ENCODE peak calls at places on chromosomes 13 and 19, in nine cellular contexts. U is GM10248; Z is NCI-H446 treated with DMSO at 0.1 percent for 48 hours; E is transverse colon; K is EL; L is T-cell; D is GM23338; F is caudate nucleus; J is naive thymus-derived CD4-positive, alpha-beta T cell. B is an unnamed sample.

GRCh38 chr19:50332264-50333038 is 3.3 kb upstream of the KCNC3 start:
- DNase-seq in D (peak), U (no peak), F (no peak), L (no peak), E (no peak), J (no peak), Z (no peak), K (no peak), B (no peak)

GRCh38 chr19:6138066-6138465 is 2.6 kb downstream of the ACSBG2 start:
- DNase-seq in J (no peak), Z (no peak), L (no peak), F (no peak), K (no peak), E (no peak), D (no peak), U (no peak), B (no peak)

GRCh38 chr13:27970382-27971235 is 1.5 kb upstream of the CDX2 start:
- DNase-seq in Z (no peak), L (no peak), E (no peak), F (no peak), J (no peak), K (no peak), U (no peak), D (no peak), B (no peak)

GRCh38 chr13:62512194-62513141 is 1096.8 kb upstream of the PCDH20 start:
- DNase-seq in U (peak), D (peak), L (no peak), Z (no peak), J (peak), E (peak), F (no peak), K (peak), B (no peak)

GRCh38 chr19:3821156-3821555 is 35.0 kb upstream of the MATK start:
- DNase-seq in J (no peak), K (no peak), L (no peak), D (peak), Z (no peak), U (no peak), F (no peak), E (no peak), B (no peak)

GRCh38 chr19:49333426-49334288 is 1.5 kb upstream of the CD37 start:
- DNase-seq in Z (no peak), E (peak), F (no peak), L (peak), K (no peak), U (peak), D (no peak), J (peak), B (no peak)

GRCh38 chr13:113005076-113005865 is 36.3 kb downstream of the MCF2L start:
- DNase-seq in L (no peak), E (no peak), J (no peak), D (no peak), Z (no peak), F (no peak), K (no peak), U (no peak), B (no peak)

GRCh38 chr19:17097593-17098126 is 22.1 kb downstream of the MYO9B start:
- DNase-seq in L (no peak), K (peak), J (no peak), Z (no peak), E (no peak), D (no peak), U (no peak), F (no peak), B (peak)

GRCh38 chr13:28355822-28356371 is 139.0 kb downstream of the FLT1 start:
- DNase-seq in U (no peak), Z (no peak), F (no peak), L (no peak), D (no peak), K (peak), E (no peak), J (peak), B (peak)

GRCh38 chr19:55484571-55485438 is at the start of gene NAT14:
- DNase-seq in J (peak), D (peak), F (peak), E (peak), K (peak), U (peak), L (peak), Z (no peak), B (peak)

GRCh38 chr19:48216933-48217332 is 38.8 kb downstream of the CARD8 start:
- DNase-seq in U (no peak), E (no peak), F (no peak), J (no peak), Z (no peak), D (peak), L (no peak), K (no peak), B (no peak)

GRCh38 chr19:13083627-13084026 is 19.0 kb downstream of the LYL1 start:
- DNase-seq in U (no peak), J (no peak), L (no peak), D (no peak), Z (no peak), F (peak), K (no peak), E (no peak), B (no peak)

GRCh38 chr13:73335226-73335625 is 276.4 kb downstream of the KLF5 start:
- DNase-seq in K (peak), Z (no peak), J (no peak), E (no peak), U (no peak), L (no peak), D (no peak), F (no peak), B (peak)

GRCh38 chr13:31725841-31726240 is 13.5 kb upstream of the RXFP2 start:
- DNase-seq in U (no peak), F (no peak), E (no peak), J (no peak), D (no peak), K (peak), Z (no peak), L (no peak), B (peak)

GRCh38 chr13:27053902-27054595 is 117.6 kb downstream of the USP12 start:
- DNase-seq in L (no peak), E (no peak), U (no peak), F (no peak), J (no peak), D (no peak), Z (no peak), K (peak), B (peak)

GRCh38 chr13:33776510-33776909 is 41.4 kb upstream of the RFC3 start:
- DNase-seq in J (no peak), U (no peak), Z (no peak), F (no peak), E (no peak), D (no peak), L (no peak), K (no peak), B (no peak)

GRCh38 chr19:21698215-21698614 is 69.2 kb downstream of the ZNF100 start:
- DNase-seq in D (peak), K (peak), E (no peak), L (no peak), Z (no peak), J (peak), U (no peak), F (no peak), B (no peak)

GRCh38 chr13:75687145-75687763 is 51.1 kb downstream of the LMO7 start:
- DNase-seq in K (peak), E (no peak), Z (no peak), D (peak), U (no peak), L (no peak), F (no peak), J (no peak), B (peak)

GRCh38 chr19:8641908-8642547 is 11.6 kb downstream of the NFILZ start:
- DNase-seq in F (no peak), D (peak), U (peak), Z (no peak), E (no peak), L (no peak), J (peak), K (peak), B (peak)

GRCh38 chr13:36131931-36132297 is 732 bp upstream of the DCLK1 start:
- DNase-seq in J (no peak), D (no peak), F (no peak), K (no peak), Z (no peak), U (no peak), L (no peak), E (no peak), B (no peak)

GRCh38 chr13:31441804-31442487 is 242.2 kb downstream of the B3GLCT start:
- DNase-seq in J (no peak), E (no peak), L (no peak), Z (no peak), D (no peak), K (no peak), U (no peak), F (no peak), B (no peak)

GRCh38 chr19:3272532-3272931 is 48.1 kb downstream of the CELF5 start:
- DNase-seq in J (no peak), L (no peak), U (no peak), Z (no peak), D (no peak), F (no peak), K (no peak), E (no peak), B (no peak)

GRCh38 chr13:35859981-35860380 is 271.2 kb downstream of the DCLK1 start:
- DNase-seq in E (no peak), L (no peak), D (no peak), Z (no peak), U (no peak), K (no peak), J (no peak), F (no peak), B (no peak)

GRCh38 chr19:40321566-40322270 is 26.5 kb downstream of the C19orf47 start:
- DNase-seq in J (no peak), D (no peak), F (no peak), Z (no peak), U (no peak), L (no peak), E (no peak), K (no peak), B (no peak)

GRCh38 chr13:23715762-23716235 is 145.6 kb downstream of the TNFRSF19 start:
- DNase-seq in J (no peak), U (peak), F (no peak), Z (no peak), D (peak), L (no peak), E (no peak), K (peak), B (no peak)

GRCh38 chr19:40398417-40399056 is 8.6 kb upstream of the HIPK4 start:
- DNase-seq in U (peak), E (peak), Z (no peak), K (no peak), D (peak), L (peak), J (peak), F (peak), B (no peak)

GRCh38 chr19:52689804-52690394 is 44.9 kb downstream of the ZNF611 start:
- DNase-seq in K (no peak), E (peak), Z (no peak), U (peak), D (peak), L (peak), F (no peak), J (no peak), B (peak)

GRCh38 chr13:103431880-103432279 is 365.7 kb upstream of the SLC10A2 start:
- DNase-seq in J (no peak), L (no peak), U (no peak), D (no peak), K (no peak), E (no peak), Z (no peak), F (no peak), B (no peak)

GRCh38 chr19:13615890-13616289 is 109.6 kb upstream of the CACNA1A start:
- DNase-seq in U (no peak), L (no peak), K (no peak), F (no peak), Z (no peak), D (no peak), E (no peak), J (no peak), B (no peak)

GRCh38 chr13:51644649-51645048 is 60.4 kb downstream of the WDFY2 start:
- DNase-seq in E (no peak), L (no peak), Z (no peak), D (no peak), U (no peak), F (no peak), K (peak), J (no peak), B (peak)

GRCh38 chr13:20182231-20182846 is 10.4 kb downstream of the GJB2 start:
- DNase-seq in U (peak), D (peak), K (peak), J (peak), E (no peak), F (peak), L (peak), Z (peak), B (peak)

GRCh38 chr13:46523972-46524737 is 28.8 kb upstream of the LRCH1 start:
- DNase-seq in U (no peak), F (no peak), K (no peak), L (no peak), E (no peak), D (no peak), J (no peak), Z (no peak), B (peak)

GRCh38 chr13:69828527-69828926 is 279.1 kb upstream of the ATXN8OS start:
- DNase-seq in L (no peak), E (no peak), Z (no peak), J (no peak), F (no peak), K (no peak), D (no peak), U (no peak), B (no peak)

GRCh38 chr19:47231215-47232054 is 436 bp upstream of the BBC3 start:
- DNase-seq in F (peak), U (peak), Z (peak), J (peak), E (peak), K (peak), D (peak), L (peak), B (peak)

GRCh38 chr13:41222259-41222852 is 28.0 kb upstream of the KBTBD7 start:
- DNase-seq in U (peak), Z (peak), L (peak), F (peak), E (peak), J (peak), K (peak), D (peak), B (peak)

GRCh38 chr19:29622191-29623070 is 16.3 kb downstream of the POP4 start:
- DNase-seq in Z (no peak), U (peak), L (peak), D (no peak), F (no peak), J (peak), E (peak), K (no peak), B (no peak)

GRCh38 chr19:1004803-1005664 is 4.8 kb downstream of the GRIN3B start:
- DNase-seq in E (no peak), J (no peak), K (no peak), F (no peak), L (no peak), Z (no peak), U (no peak), D (no peak), B (no peak)

GRCh38 chr19:51089786-51090185 is 7.1 kb upstream of the KLK14 start:
- DNase-seq in D (no peak), U (no peak), L (no peak), Z (no peak), K (no peak), F (no peak), J (no peak), E (no peak), B (no peak)

GRCh38 chr19:56091751-56092546 is 29.1 kb downstream of the ZNF787 start:
- DNase-seq in K (no peak), U (no peak), F (no peak), D (no peak), L (no peak), J (no peak), E (no peak), Z (no peak), B (no peak)